ENCODE peak calls at places on chromosomes 3 and 15, in eight cellular contexts. G, S, D, P, H, W, T and I are unnamed samples. For H3K4me1, the result is how much of the 10 kb centered on the place peaks cover.

GRCh38 chr3:184786271-184787010 is 25.5 kb upstream of the VPS8 start:
- DNase-seq in G (peak), S (peak), W (peak), T (no peak), H (peak), D (no peak), P (no peak), I (no peak)

GRCh38 chr3:192260611-192261010 is 466.7 kb downstream of the FGF12 start:
- DNase-seq in T (no peak), S (no peak), W (no peak), P (no peak), H (no peak), G (no peak), D (no peak), I (no peak)

GRCh38 chr3:34363871-34364270 is 565.4 kb downstream of the PDCD6IP start:
- DNase-seq in H (no peak), S (no peak), D (no peak), P (no peak), G (no peak), W (no peak), T (no peak), I (no peak)

GRCh38 chr3:108175352-108175751 is 46.9 kb downstream of the IFT57 start:
- DNase-seq in P (no peak), W (no peak), S (no peak), G (no peak), D (no peak), H (peak), T (no peak), I (no peak)

GRCh38 chr3:120791958-120792357 is 49.4 kb downstream of the GTF2E1 start:
- DNase-seq in W (no peak), D (no peak), T (no peak), H (peak), S (peak), P (no peak), G (no peak), I (no peak)

GRCh38 chr3:152299243-152299976 is 30.7 kb downstream of the MBNL1 start:
- DNase-seq in H (no peak), W (no peak), S (no peak), D (peak), G (no peak), P (no peak), T (peak), I (no peak)

GRCh38 chr3:165749817-165750216 is 87.4 kb downstream of the BCHE start:
- DNase-seq in D (no peak), P (no peak), S (no peak), G (no peak), H (no peak), W (no peak), T (no peak), I (no peak)

GRCh38 chr3:1294566-1294965 is 201.7 kb downstream of the CNTN6 start:
- DNase-seq in T (no peak), P (no peak), G (no peak), H (no peak), W (no peak), S (no peak), D (no peak), I (no peak)

GRCh38 chr3:112132975-112133448 is at the start of gene GCSAM:
- DNase-seq in D (no peak), W (peak), T (peak), G (no peak), P (no peak), S (no peak), H (peak), I (peak)

GRCh38 chr3:186273586-186273985 is 88.4 kb downstream of the DGKG start:
- DNase-seq in H (no peak), G (no peak), T (no peak), D (no peak), P (no peak), S (no peak), W (peak), I (no peak)

GRCh38 chr3:128270559-128271492 is 117.5 kb downstream of the EEFSEC start:
- DNase-seq in G (no peak), D (no peak), S (no peak), W (no peak), T (no peak), H (peak), P (no peak), I (peak)

GRCh38 chr3:4814904-4815574 is 164.2 kb upstream of the BHLHE40 start:
- DNase-seq in H (no peak), W (no peak), D (no peak), P (no peak), T (no peak), G (no peak), S (no peak), I (no peak)

GRCh38 chr15:32718822-32719716 is 1.3 kb downstream of the GREM1 start:
- DNase-seq in P (no peak), D (peak), W (no peak), H (peak), T (no peak), G (peak), S (peak), I (peak)

GRCh38 chr15:25694238-25694584 is 168.9 kb downstream of the ATP10A start:
- DNase-seq in H (no peak), W (no peak), P (no peak), T (no peak), D (no peak), S (no peak), G (no peak), I (no peak)

GRCh38 chr15:80019168-80019745 is 40.2 kb upstream of the ZFAND6 start:
- DNase-seq in H (no peak), G (no peak), S (no peak), D (no peak), W (no peak), P (no peak), T (no peak), I (no peak)

GRCh38 chr3:52238761-52239701 is at the start of gene TWF2:
- DNase-seq in P (no peak), W (peak), G (peak), H (peak), T (peak), D (peak), S (peak), I (peak)

GRCh38 chr3:43789028-43789427 is 98.3 kb downstream of the ABHD5 start:
- DNase-seq in P (no peak), G (no peak), H (no peak), S (no peak), T (no peak), W (no peak), D (no peak), I (no peak)

GRCh38 chr3:106590259-106590658 is 721.4 kb upstream of the CBLB start:
- DNase-seq in S (no peak), H (no peak), W (no peak), T (no peak), D (no peak), G (no peak), P (no peak), I (no peak)

GRCh38 chr3:195258449-195259145 is 12.4 kb downstream of the XXYLT1 start:
- DNase-seq in P (no peak), D (no peak), W (no peak), G (no peak), T (no peak), H (no peak), S (no peak), I (no peak)

GRCh38 chr3:43328653-43329052 is 42.3 kb downstream of the SNRK start:
- DNase-seq in T (no peak), H (peak), D (no peak), G (no peak), P (no peak), W (no peak), S (no peak), I (no peak)

GRCh38 chr3:155946178-155946577 is 75.7 kb downstream of the GMPS start:
- DNase-seq in D (no peak), S (no peak), G (no peak), H (peak), W (no peak), T (no peak), P (peak), I (no peak)

GRCh38 chr3:117443014-117443413 is 733.4 kb downstream of the TUSC7 start:
- DNase-seq in H (no peak), S (no peak), W (no peak), T (no peak), P (no peak), G (no peak), D (no peak), I (no peak)

GRCh38 chr15:69468241-69469121 is 15.9 kb downstream of the RPLP1 start:
- DNase-seq in P (no peak), S (peak), T (peak), W (no peak), D (no peak), G (peak), H (peak), I (no peak)

GRCh38 chr3:52185837-52186236 is 12.1 kb upstream of the ALAS1 start:
- DNase-seq in G (peak), T (no peak), P (no peak), D (no peak), H (no peak), W (no peak), S (no peak), I (no peak)

GRCh38 chr15:45640610-45641009 is 5.8 kb downstream of the SQOR start:
- DNase-seq in D (no peak), H (peak), S (no peak), P (no peak), T (no peak), G (no peak), W (no peak), I (no peak)

DNA sequence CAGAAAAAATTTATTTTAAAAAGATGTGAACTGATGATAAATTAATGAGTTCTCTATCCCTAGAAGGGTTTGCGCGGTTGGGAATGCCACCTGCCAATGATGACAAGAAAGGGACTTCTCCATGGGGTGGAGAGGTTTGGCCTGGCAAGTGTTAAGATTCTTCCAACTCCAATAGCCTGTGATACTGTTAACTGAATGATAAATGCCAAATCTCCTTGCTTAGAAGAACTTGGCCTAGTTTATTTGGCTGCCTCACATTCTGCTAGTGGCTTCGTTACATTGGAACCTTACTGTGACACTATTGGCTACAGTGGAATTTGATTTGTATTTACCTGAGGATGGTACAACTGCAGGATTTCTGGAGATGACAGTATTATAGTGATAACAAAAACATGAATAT is 91.7 kb upstream of the CCNL1 start:
- DNase-seq in D (no peak), S (no peak), T (no peak), G (no peak), W (no peak), P (no peak), H (no peak), I (no peak)
- H3K4me1 ChIP-seq in D (under half), S (under half), T (under half), G (under half), W (under half), P (under half), H (under half), I (under half)

DNA sequence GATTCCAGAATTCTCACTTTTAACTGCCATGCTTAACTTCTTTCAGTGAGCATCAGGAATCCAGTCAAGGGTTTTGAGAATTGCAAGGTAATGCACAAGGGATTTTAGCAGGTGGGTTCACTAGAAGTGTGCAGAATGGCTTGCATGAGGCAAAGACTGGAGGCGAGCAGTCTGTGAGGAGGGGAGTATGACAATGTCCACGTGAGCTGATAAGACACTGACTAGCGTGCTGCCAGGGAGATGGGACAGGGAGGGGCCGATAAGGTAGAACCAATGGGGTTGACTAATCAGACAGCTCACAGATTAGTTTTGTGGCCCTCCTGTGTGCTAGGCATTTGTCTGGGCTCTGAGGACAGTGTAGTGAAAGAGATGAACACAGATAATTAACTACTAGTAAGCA is 102.0 kb upstream of the DAZL start:
- DNase-seq in H (no peak), G (no peak), D (no peak), W (no peak), P (no peak), T (no peak), S (no peak), I (no peak)
- H3K4me1 ChIP-seq in H (under half), G (under half), D (under half), W (under half), P (under half), T (under half), S (under half), I (under half)

GRCh38 chr15:85598203-85598602 is 196.5 kb downstream of the KLHL25 start:
- DNase-seq in W (no peak), S (no peak), D (no peak), T (no peak), G (no peak), H (no peak), P (no peak), I (no peak)
- H3K4me1 ChIP-seq in W (under half), S (under half), D (under half), T (under half), G (under half), H (under half), P (under half), I (under half)

DNA sequence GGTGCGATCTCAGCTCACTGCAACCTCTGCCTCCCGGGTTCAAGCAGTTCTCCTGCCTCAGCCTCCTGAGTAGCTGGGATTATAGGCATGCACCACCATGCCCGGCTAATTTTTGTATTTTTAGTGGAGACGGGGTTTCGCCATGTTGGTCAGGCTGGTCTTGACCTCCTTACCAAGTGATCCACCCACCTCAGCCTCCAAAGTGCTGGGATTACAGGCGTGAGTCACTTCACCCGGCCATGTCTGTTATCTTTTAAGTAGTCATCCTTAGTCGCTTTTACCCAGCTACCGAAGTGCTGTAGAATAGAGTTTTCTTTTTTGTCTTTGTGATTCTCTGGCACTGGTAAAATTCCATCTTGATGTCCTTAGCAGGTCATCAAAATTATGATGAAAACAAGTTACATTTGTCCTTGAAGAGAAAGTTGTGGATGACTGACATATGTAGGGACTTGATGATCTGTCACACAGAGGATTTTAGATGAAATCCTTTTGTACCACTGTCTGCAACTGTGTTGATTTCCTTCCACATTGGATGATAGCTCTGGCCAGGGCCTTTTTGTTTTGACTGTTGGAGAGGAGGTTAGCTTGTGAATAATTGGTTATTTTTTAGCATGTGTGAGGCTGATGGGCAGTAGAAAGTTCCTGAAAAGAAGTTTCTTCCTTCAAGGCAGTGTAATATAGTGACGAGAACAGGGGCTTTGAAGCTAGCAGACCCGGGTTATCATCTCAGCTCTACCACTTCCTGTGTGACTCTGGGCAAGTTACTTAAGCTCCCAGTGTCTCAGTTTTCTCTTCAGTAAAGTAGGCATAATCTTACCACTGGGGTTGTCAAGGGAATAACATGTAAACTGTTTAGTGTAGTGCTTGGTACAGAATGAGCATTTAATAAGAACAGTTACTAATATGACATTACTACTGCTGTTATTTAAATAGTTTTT is 18.8 kb downstream of the ATG7 start:
- DNase-seq in W (no peak), D (no peak), T (peak), H (peak), P (no peak), G (no peak), S (peak), I (no peak)
- H3K4me1 ChIP-seq in W (under half), D (under half), T (under half), H (under half), P (under half), G (under half), S (half or more), I (under half)